ENCODE peak calls at places on chromosome 12, in four cellular contexts. H is SK-N-SH, O is neuronal stem cell, K is neural progenitor cell. S is an unnamed sample.

GRCh38 chr12:31118347-31118830 is 44.7 kb downstream of the DDX11 start:
- DNase-seq in H (peak; percentile 72), O (peak; percentile 47), K (peak; percentile 68), S (no peak)

GRCh38 chr12:45721374-45721773 is 8.1 kb upstream of the ARID2 start:
- DNase-seq in O (no peak), K (no peak), H (no peak), S (no peak)

GRCh38 chr12:1496162-1496925 is 98.0 kb downstream of the FBXL14 start:
- DNase-seq in K (no peak), H (no peak), O (no peak), S (no peak)

GRCh38 chr12:105060715-105061378 is 23.4 kb downstream of the ALDH1L2 start:
- DNase-seq in K (no peak), H (no peak), O (no peak), S (no peak)

GRCh38 chr12:39074063-39074462 is 168.7 kb upstream of the CPNE8 start:
- DNase-seq in K (no peak), O (no peak), H (no peak), S (no peak)

GRCh38 chr12:16344269-16344668 is 3.2 kb upstream of the MGST1 start:
- DNase-seq in K (no peak), H (no peak), O (no peak), S (no peak)

GRCh38 chr12:56991319-56991906 is 14.9 kb downstream of the ZBTB39 start:
- DNase-seq in O (no peak), H (no peak), K (no peak), S (no peak)

GRCh38 chr12:102960766-102961487 is 3.5 kb downstream of the ASCL1 start:
- DNase-seq in O (no peak), H (no peak), K (peak; percentile 77), S (no peak)

GRCh38 chr12:80714055-80714454 is 2.7 kb upstream of the MYF5 start:
- DNase-seq in H (no peak), K (peak; percentile 73), O (no peak), S (no peak)

GRCh38 chr12:126784328-126784921 is 1482.5 kb upstream of the TMEM132C start:
- DNase-seq in K (peak; percentile 69), O (peak; percentile 11), H (peak; percentile 32), S (peak; percentile 64)

GRCh38 chr12:94186461-94187237 is 38.3 kb downstream of the PLXNC1 start:
- DNase-seq in K (peak; percentile 96), H (peak; percentile 83), O (peak; percentile 83), S (no peak)

GRCh38 chr12:127998936-127999467 is 268.0 kb upstream of the TMEM132C start:
- DNase-seq in K (no peak), O (no peak), H (no peak), S (no peak)

GRCh38 chr12:108728820-108729611 is 2.3 kb downstream of the CORO1C start:
- DNase-seq in O (no peak), H (no peak), K (no peak), S (no peak)

GRCh38 chr12:108731105-108731865 is at the start of gene CORO1C:
- DNase-seq in H (peak; percentile 97), K (peak; percentile 98), O (peak; percentile 97), S (peak; percentile 97)

GRCh38 chr12:108729612-108730336 is 1.5 kb downstream of the CORO1C start:
- DNase-seq in O (peak; percentile 27), H (peak; percentile 43), K (no peak), S (no peak)

GRCh38 chr12:108730337-108731104 is 797 bp downstream of the CORO1C start:
- DNase-seq in H (peak; percentile 74), O (peak; percentile 63), K (peak; percentile 84), S (peak; percentile 70)

GRCh38 chr12:108727868-108728735 is 3.2 kb downstream of the CORO1C start:
- DNase-seq in O (no peak), K (no peak), H (no peak), S (no peak)
- H3K4me3 ChIP-seq in O (no peak overlapping the region), K (no peak overlapping the region), H (peak overlapping the region; percentile 80), S (no peak overlapping the region)

DNA sequence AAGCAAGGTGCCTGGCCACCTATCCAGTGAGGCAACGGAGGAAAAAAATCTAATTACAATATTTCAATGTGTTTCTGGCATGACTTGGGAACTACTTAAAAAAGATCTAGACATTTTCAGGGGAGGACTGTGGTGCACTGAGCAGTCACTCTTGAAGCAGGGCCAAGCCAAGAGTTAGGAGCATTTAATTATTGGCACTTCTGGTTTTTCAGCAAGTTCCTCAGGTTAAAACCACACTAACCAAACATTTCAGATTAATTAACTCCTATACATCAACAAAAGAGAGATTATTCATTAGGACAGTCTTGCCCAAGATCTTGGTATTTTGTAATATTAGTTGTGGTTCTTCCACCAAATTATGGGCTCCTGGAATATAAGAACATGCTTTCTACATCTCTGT is 25.6 kb downstream of the PRKAB1 start:
- DNase-seq in K (no peak), H (no peak), O (no peak), S (no peak)
- H3K9ac ChIP-seq in K (no peak overlapping the region), H (no peak overlapping the region), O (no peak overlapping the region), S (no peak overlapping the region)

GRCh38 chr12:92363295-92364146 is 217.9 kb upstream of the BTG1 start:
- DNase-seq in H (peak; percentile 29), O (no peak), K (no peak), S (peak; percentile 61)
- H3K4me3 ChIP-seq in H (no peak overlapping the region), O (no peak overlapping the region), K (no peak overlapping the region), S (peak overlapping the region; percentile 9)

DNA sequence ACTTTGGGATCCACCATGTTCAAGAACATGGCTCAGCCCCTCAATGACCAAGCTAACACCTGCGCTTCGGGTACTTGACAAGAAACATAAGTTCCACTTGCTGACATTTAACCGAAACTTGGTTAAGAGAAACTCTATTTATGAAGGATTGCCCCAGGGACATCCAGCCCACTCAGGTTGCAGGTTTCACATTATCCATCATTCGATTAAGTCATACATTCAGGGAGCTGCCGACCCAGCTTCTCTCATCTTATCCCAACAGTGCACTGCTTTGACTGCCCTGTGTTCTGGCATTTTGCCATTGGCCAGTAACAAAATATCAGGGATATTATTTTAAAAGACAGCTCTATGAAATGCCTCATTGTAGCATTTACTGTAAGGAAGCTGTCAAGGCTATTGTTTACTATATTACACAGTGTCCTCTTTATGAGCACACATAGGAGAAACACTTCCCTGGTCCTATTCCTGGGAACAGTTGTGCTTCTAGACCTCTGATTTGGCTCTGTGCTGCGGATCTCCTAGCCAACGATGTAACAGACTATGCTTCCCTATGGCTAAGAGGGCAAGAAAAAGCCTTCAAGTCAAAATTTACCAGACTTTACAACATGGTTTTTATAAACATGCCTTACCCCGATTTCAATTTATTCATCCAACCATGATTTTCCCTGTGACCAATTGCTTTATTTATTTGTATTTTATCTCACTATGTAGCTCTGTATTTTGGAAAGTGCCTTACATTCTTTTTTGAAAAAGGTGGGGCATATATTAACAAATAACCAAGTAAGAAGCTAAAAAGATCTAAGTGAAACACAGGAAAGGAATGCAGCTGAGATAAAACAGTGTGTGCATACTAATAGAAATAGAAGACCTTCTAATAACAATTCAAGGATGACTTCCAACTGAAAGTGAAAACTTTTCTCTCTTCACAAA is 109.3 kb downstream of the ITPR2 start:
- DNase-seq in O (no peak), K (no peak), H (no peak), S (no peak)
- H3K9ac ChIP-seq in O (no peak overlapping the region), K (no peak overlapping the region), H (peak overlapping the region; percentile 15), S (no peak overlapping the region)